ENCODE peak calls at places on chromosomes 12 and 14, in eight cellular contexts. E is right lobe of liver, W is left ventricle myocardium inferior, T is heart right ventricle, H is kidney, L is esophagus squamous epithelium, B is endothelial cell of umbilical vein, Z is IMR-90. Q is an unnamed sample. For H3K36me3, the result is how much of the 10 kb centered on the place peaks cover.

GRCh38 chr14:104440297-104440956 is 139.1 kb upstream of the C14orf180 start:
- DNase-seq in E (no peak), T (no peak), Z (no peak), B (no peak), L (no peak), W (no peak), H (no peak), Q (no peak)

GRCh38 chr12:3004655-3005565 is 45.7 kb downstream of the TEAD4 start:
- DNase-seq in H (no peak), L (no peak), B (no peak), T (no peak), W (no peak), Z (no peak), E (no peak), Q (no peak)

GRCh38 chr14:47917344-47917954 is 242.0 kb upstream of the MDGA2 start:
- DNase-seq in E (no peak), L (no peak), H (no peak), Z (peak), T (no peak), B (peak), W (no peak), Q (no peak)

GRCh38 chr14:95097385-95097784 is 59.9 kb downstream of the DICER1 start:
- DNase-seq in Z (peak), B (no peak), E (no peak), L (no peak), T (no peak), W (no peak), H (no peak), Q (no peak)

GRCh38 chr12:88801227-88802225 is 221.3 kb upstream of the KITLG start:
- DNase-seq in H (no peak), W (no peak), T (no peak), L (no peak), B (no peak), E (no peak), Z (no peak), Q (no peak)

GRCh38 chr14:28515571-28515970 is 251.0 kb upstream of the FOXG1 start:
- DNase-seq in H (no peak), Z (peak), E (no peak), B (peak), T (no peak), L (no peak), W (no peak), Q (no peak)

GRCh38 chr12:28578361-28578760 is 388.1 kb downstream of the CCDC91 start:
- DNase-seq in Z (no peak), H (no peak), E (no peak), T (no peak), W (no peak), L (no peak), B (no peak), Q (no peak)

GRCh38 chr14:90568405-90568804 is 171.6 kb downstream of the CALM1 start:
- DNase-seq in E (no peak), H (no peak), T (no peak), Z (no peak), L (no peak), B (no peak), W (no peak), Q (no peak)

GRCh38 chr12:38736821-38737220 is 168.6 kb downstream of the CPNE8 start:
- DNase-seq in L (no peak), E (no peak), H (no peak), W (no peak), B (peak), T (no peak), Z (no peak), Q (no peak)

GRCh38 chr12:2052861-2053674 is at the start of gene CACNA1C:
- DNase-seq in Z (peak), E (peak), T (peak), H (peak), L (no peak), W (peak), B (peak), Q (no peak)

GRCh38 chr14:35047961-35048513 is 2.0 kb downstream of the FAM177A1 start:
- DNase-seq in W (no peak), B (no peak), T (no peak), Z (no peak), E (no peak), L (no peak), H (no peak), Q (no peak)

GRCh38 chr12:16118586-16118985 is 158.9 kb downstream of the SLC15A5 start:
- DNase-seq in T (no peak), L (no peak), W (no peak), Z (no peak), H (no peak), E (no peak), B (no peak), Q (no peak)

GRCh38 chr12:113609692-113610469 is 138.2 kb upstream of the LHX5 start:
- DNase-seq in L (no peak), B (no peak), H (no peak), T (no peak), W (no peak), Z (no peak), E (no peak), Q (no peak)

GRCh38 chr14:97924922-97925613 is 1127.9 kb downstream of the VRK1 start:
- DNase-seq in W (no peak), B (no peak), T (no peak), H (no peak), L (no peak), E (no peak), Z (no peak), Q (no peak)

GRCh38 chr14:77086017-77086727 is 11.9 kb upstream of the CIPC start:
- DNase-seq in H (no peak), B (no peak), T (no peak), L (no peak), W (no peak), Z (peak), E (no peak), Q (no peak)

GRCh38 chr12:118432812-118433540 is 56.6 kb downstream of the SUDS3 start:
- DNase-seq in W (no peak), Z (peak), E (no peak), H (no peak), L (no peak), T (no peak), B (no peak), Q (no peak)

GRCh38 chr14:46054526-46054925 is 597.1 kb downstream of the RPL10L start:
- DNase-seq in B (peak), H (no peak), E (no peak), W (no peak), Z (peak), L (no peak), T (no peak), Q (no peak)

GRCh38 chr12:74424778-74425177 is 112.9 kb upstream of the ATXN7L3B start:
- DNase-seq in Z (no peak), E (no peak), W (no peak), B (no peak), H (no peak), T (no peak), L (no peak), Q (no peak)
- H3K36me3 ChIP-seq in Z (under half), E (under half), W (under half), B (under half), H (under half), T (under half), L (under half), Q (under half)

GRCh38 chr12:57456737-57457490 is 1.8 kb downstream of the INHBE start:
- DNase-seq in E (no peak), W (no peak), L (no peak), Z (no peak), B (no peak), T (no peak), H (no peak), Q (no peak)
- H3K4me3 ChIP-seq in E (peak), W (no peak), L (no peak), Z (no peak), B (no peak), T (no peak), H (no peak), Q (no peak)

DNA sequence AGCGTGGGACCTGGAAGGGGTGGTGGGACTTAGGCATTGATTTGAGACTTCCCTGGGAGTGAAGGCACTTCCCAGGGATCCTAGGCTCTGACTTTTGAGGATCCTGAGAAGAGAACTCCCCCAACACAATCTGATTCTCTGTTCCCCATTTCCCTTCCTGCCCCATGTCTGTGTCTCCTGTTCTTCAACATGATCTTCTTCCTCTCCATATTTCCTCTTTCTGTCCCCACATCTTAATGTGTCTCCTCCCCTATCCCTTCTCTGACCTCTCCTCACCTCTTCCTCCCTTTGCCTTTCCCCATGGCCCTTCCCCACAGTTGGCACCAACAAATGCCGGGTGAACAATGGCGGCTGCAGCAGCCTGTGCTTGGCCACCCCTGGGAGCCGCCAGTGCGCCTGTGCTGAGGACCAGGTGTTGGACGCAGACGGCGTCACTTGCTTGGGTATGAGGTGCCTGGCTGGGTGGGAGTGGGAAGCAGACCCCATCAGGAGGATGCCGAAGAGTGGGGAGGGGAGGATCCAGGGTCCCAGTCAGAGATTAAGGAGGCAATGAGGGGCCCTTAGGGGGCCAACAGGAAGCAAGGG is 15.2 kb upstream of the LRP1-AS start:
- DNase-seq in L (no peak), H (no peak), E (peak), B (no peak), Z (no peak), T (no peak), W (no peak), Q (no peak)
- H3K36me3 ChIP-seq in L (half or more), H (under half), E (half or more), B (under half), Z (half or more), T (under half), W (half or more), Q (half or more)

GRCh38 chr12:106585237-106585834 is 2.5 kb downstream of the RFX4 start:
- DNase-seq in W (no peak), E (no peak), L (no peak), Z (no peak), H (no peak), T (no peak), B (no peak), Q (no peak)

GRCh38 chr12:106584104-106585064 is 1.6 kb downstream of the RFX4 start:
- DNase-seq in T (no peak), Z (no peak), E (no peak), W (no peak), B (no peak), H (peak), L (no peak), Q (no peak)

GRCh38 chr12:106582661-106583577 is at the start of gene RFX4:
- DNase-seq in W (no peak), Z (no peak), E (no peak), L (no peak), B (no peak), H (no peak), T (no peak), Q (no peak)

GRCh38 chr12:106582264-106582591 is 576 bp upstream of the RFX4 start:
- DNase-seq in H (no peak), Z (no peak), E (no peak), B (no peak), W (no peak), T (no peak), L (no peak), Q (no peak)

GRCh38 chr12:106583578-106584103 is 837 bp downstream of the RFX4 start:
- DNase-seq in H (peak), T (no peak), W (no peak), E (no peak), L (no peak), B (no peak), Z (peak), Q (peak)
- H3K4me3 ChIP-seq in H (peak), T (peak), W (peak), E (no peak), L (peak), B (no peak), Z (no peak), Q (peak)

GRCh38 chr14:75660238-75660629 is 442 bp downstream of the ERG28 start:
- DNase-seq in Z (no peak), E (no peak), T (no peak), W (no peak), H (no peak), B (no peak), L (no peak), Q (no peak)
- H3K36me3 ChIP-seq in Z (under half), E (under half), T (under half), W (under half), H (under half), B (under half), L (under half), Q (under half)

GRCh38 chr14:52553002-52553670 is 500 bp downstream of the GPR137C start:
- DNase-seq in Z (no peak), W (peak), H (peak), E (peak), T (peak), L (no peak), B (peak), Q (peak)

GRCh38 chr14:52551205-52551604 is 1.1 kb downstream of the TXNDC16 start:
- DNase-seq in H (no peak), L (no peak), W (no peak), Z (no peak), B (no peak), T (no peak), E (no peak), Q (no peak)

GRCh38 chr14:52551696-52552062 is 626 bp downstream of the TXNDC16 start:
- DNase-seq in L (peak), B (peak), W (no peak), H (no peak), T (no peak), E (no peak), Z (peak), Q (no peak)

GRCh38 chr14:52552063-52552988 is at the start of the genes GPR137C and TXNDC16:
- DNase-seq in W (peak), H (peak), Z (peak), E (peak), B (peak), T (peak), L (peak), Q (peak)

GRCh38 chr14:52550661-52551060 is 1.6 kb downstream of the TXNDC16 start:
- DNase-seq in H (no peak), Z (no peak), E (no peak), W (no peak), B (no peak), T (no peak), L (no peak), Q (no peak)
- H3K4me3 ChIP-seq in H (no peak), Z (no peak), E (no peak), W (no peak), B (no peak), T (no peak), L (no peak), Q (no peak)

Q was measured in lower lobe of right lung.